ENCODE peak calls at places on chromosomes 3 and 15, in five cellular contexts. One of them, this sample, is unnamed.

GRCh38 chr15:33616485-33616884 is 305.7 kb downstream of the RYR3 start:
- DNase-seq in left ventricle myocardium inferior: no peak
- DNase-seq in psoas muscle: no peak
- DNase-seq in naive thymus-derived CD4-positive, alpha-beta T cell: no peak
- DNase-seq in mesenchymal stem cell: no peak
- DNase-seq in this sample: no peak

GRCh38 chr3:5774337-5774736 is 586.8 kb downstream of the EDEM1 start:
- DNase-seq in mesenchymal stem cell: no peak
- DNase-seq in psoas muscle: no peak
- DNase-seq in naive thymus-derived CD4-positive, alpha-beta T cell: no peak
- DNase-seq in left ventricle myocardium inferior: no peak
- DNase-seq in this sample: no peak

GRCh38 chr3:141051641-141052569 is 758 bp downstream of the SPSB4 start:
- DNase-seq in psoas muscle: peak
- DNase-seq in mesenchymal stem cell: peak
- DNase-seq in naive thymus-derived CD4-positive, alpha-beta T cell: no peak
- DNase-seq in left ventricle myocardium inferior: peak
- DNase-seq in this sample: no peak

GRCh38 chr15:29820802-29821160 is 1.5 kb downstream of the TJP1 start:
- DNase-seq in naive thymus-derived CD4-positive, alpha-beta T cell: no peak
- DNase-seq in psoas muscle: no peak
- DNase-seq in mesenchymal stem cell: no peak
- DNase-seq in left ventricle myocardium inferior: no peak
- DNase-seq in this sample: no peak

GRCh38 chr15:78129098-78130011 is 1.9 kb downstream of the CIB2 start:
- DNase-seq in psoas muscle: peak
- DNase-seq in left ventricle myocardium inferior: no peak
- DNase-seq in naive thymus-derived CD4-positive, alpha-beta T cell: no peak
- DNase-seq in mesenchymal stem cell: no peak
- DNase-seq in this sample: no peak

GRCh38 chr3:77102916-77103769 is 63.2 kb downstream of the ROBO2 start:
- DNase-seq in psoas muscle: no peak
- DNase-seq in naive thymus-derived CD4-positive, alpha-beta T cell: no peak
- DNase-seq in mesenchymal stem cell: no peak
- DNase-seq in left ventricle myocardium inferior: no peak
- DNase-seq in this sample: no peak

GRCh38 chr15:60351066-60351465 is 46.7 kb downstream of the ANXA2 start:
- DNase-seq in naive thymus-derived CD4-positive, alpha-beta T cell: no peak
- DNase-seq in mesenchymal stem cell: peak
- DNase-seq in left ventricle myocardium inferior: no peak
- DNase-seq in psoas muscle: no peak
- DNase-seq in this sample: no peak

GRCh38 chr3:4814904-4815574 is 164.2 kb upstream of the BHLHE40 start:
- DNase-seq in mesenchymal stem cell: no peak
- DNase-seq in psoas muscle: no peak
- DNase-seq in left ventricle myocardium inferior: no peak
- DNase-seq in naive thymus-derived CD4-positive, alpha-beta T cell: no peak
- DNase-seq in this sample: no peak

GRCh38 chr3:12288466-12289129 is at the start of gene PPARG:
- DNase-seq in mesenchymal stem cell: peak
- DNase-seq in naive thymus-derived CD4-positive, alpha-beta T cell: peak
- DNase-seq in left ventricle myocardium inferior: peak
- DNase-seq in psoas muscle: peak
- DNase-seq in this sample: peak

GRCh38 chr3:166263460-166263859 is 426.2 kb upstream of the BCHE start:
- DNase-seq in psoas muscle: no peak
- DNase-seq in left ventricle myocardium inferior: no peak
- DNase-seq in mesenchymal stem cell: no peak
- DNase-seq in naive thymus-derived CD4-positive, alpha-beta T cell: no peak
- DNase-seq in this sample: no peak

GRCh38 chr15:33586791-33587697 is 276.3 kb downstream of the RYR3 start:
- DNase-seq in left ventricle myocardium inferior: no peak
- DNase-seq in psoas muscle: no peak
- DNase-seq in mesenchymal stem cell: no peak
- DNase-seq in naive thymus-derived CD4-positive, alpha-beta T cell: no peak
- DNase-seq in this sample: no peak

GRCh38 chr15:71654714-71655174 is 155.6 kb upstream of the NR2E3 start:
- DNase-seq in mesenchymal stem cell: no peak
- DNase-seq in psoas muscle: no peak
- DNase-seq in left ventricle myocardium inferior: no peak
- DNase-seq in naive thymus-derived CD4-positive, alpha-beta T cell: no peak
- DNase-seq in this sample: no peak

GRCh38 chr3:171677706-171678105 is 132.6 kb downstream of the PLD1 start:
- DNase-seq in left ventricle myocardium inferior: no peak
- DNase-seq in naive thymus-derived CD4-positive, alpha-beta T cell: no peak
- DNase-seq in psoas muscle: no peak
- DNase-seq in mesenchymal stem cell: no peak
- DNase-seq in this sample: no peak

GRCh38 chr15:29516929-29517328 is 247.3 kb upstream of the NSMCE3 start:
- DNase-seq in mesenchymal stem cell: no peak
- DNase-seq in naive thymus-derived CD4-positive, alpha-beta T cell: no peak
- DNase-seq in left ventricle myocardium inferior: no peak
- DNase-seq in psoas muscle: no peak
- DNase-seq in this sample: no peak

GRCh38 chr3:38163117-38163870 is 2.0 kb upstream of the OXSR1 start:
- DNase-seq in naive thymus-derived CD4-positive, alpha-beta T cell: no peak
- DNase-seq in left ventricle myocardium inferior: no peak
- DNase-seq in mesenchymal stem cell: peak
- DNase-seq in psoas muscle: no peak
- DNase-seq in this sample: no peak

GRCh38 chr15:89413877-89414276 is 79.3 kb upstream of the POLG start:
- DNase-seq in psoas muscle: no peak
- DNase-seq in naive thymus-derived CD4-positive, alpha-beta T cell: no peak
- DNase-seq in left ventricle myocardium inferior: no peak
- DNase-seq in mesenchymal stem cell: no peak
- DNase-seq in this sample: no peak

GRCh38 chr3:39207361-39208192 is 15.2 kb upstream of the XIRP1 start:
- DNase-seq in psoas muscle: no peak
- DNase-seq in left ventricle myocardium inferior: no peak
- DNase-seq in mesenchymal stem cell: peak
- DNase-seq in naive thymus-derived CD4-positive, alpha-beta T cell: no peak
- DNase-seq in this sample: no peak

GRCh38 chr3:179902061-179902460 is 134.7 kb downstream of the PEX5L start:
- DNase-seq in mesenchymal stem cell: no peak
- DNase-seq in left ventricle myocardium inferior: no peak
- DNase-seq in psoas muscle: no peak
- DNase-seq in naive thymus-derived CD4-positive, alpha-beta T cell: no peak
- DNase-seq in this sample: no peak

GRCh38 chr3:162770556-162770955 is 1273.9 kb downstream of the OTOL1 start:
- DNase-seq in left ventricle myocardium inferior: no peak
- DNase-seq in naive thymus-derived CD4-positive, alpha-beta T cell: no peak
- DNase-seq in psoas muscle: no peak
- DNase-seq in mesenchymal stem cell: peak
- DNase-seq in this sample: no peak

GRCh38 chr3:61858054-61858453 is 296.7 kb downstream of the PTPRG start:
- DNase-seq in naive thymus-derived CD4-positive, alpha-beta T cell: no peak
- DNase-seq in mesenchymal stem cell: peak
- DNase-seq in psoas muscle: no peak
- DNase-seq in left ventricle myocardium inferior: no peak
- DNase-seq in this sample: no peak

GRCh38 chr15:25684521-25685215 is 178.5 kb downstream of the ATP10A start:
- DNase-seq in naive thymus-derived CD4-positive, alpha-beta T cell: no peak
- DNase-seq in mesenchymal stem cell: no peak
- DNase-seq in psoas muscle: peak
- DNase-seq in left ventricle myocardium inferior: no peak
- DNase-seq in this sample: no peak

GRCh38 chr3:157226173-157226847 is 66.4 kb upstream of the CCNL1 start:
- DNase-seq in mesenchymal stem cell: no peak
- DNase-seq in left ventricle myocardium inferior: no peak
- DNase-seq in psoas muscle: no peak
- DNase-seq in naive thymus-derived CD4-positive, alpha-beta T cell: no peak
- DNase-seq in this sample: no peak

GRCh38 chr3:180612363-180612762 is 10.4 kb downstream of the TTC14 start:
- DNase-seq in psoas muscle: no peak
- DNase-seq in naive thymus-derived CD4-positive, alpha-beta T cell: no peak
- DNase-seq in left ventricle myocardium inferior: no peak
- DNase-seq in mesenchymal stem cell: no peak
- DNase-seq in this sample: no peak

GRCh38 chr3:179615458-179616173 is 11.0 kb downstream of the NDUFB5 start:
- DNase-seq in psoas muscle: no peak
- DNase-seq in mesenchymal stem cell: no peak
- DNase-seq in naive thymus-derived CD4-positive, alpha-beta T cell: no peak
- DNase-seq in left ventricle myocardium inferior: no peak
- DNase-seq in this sample: no peak

GRCh38 chr3:142209655-142210054 is 15.7 kb downstream of the GK5 start:
- DNase-seq in psoas muscle: no peak
- DNase-seq in naive thymus-derived CD4-positive, alpha-beta T cell: no peak
- DNase-seq in left ventricle myocardium inferior: no peak
- DNase-seq in mesenchymal stem cell: peak
- DNase-seq in this sample: no peak

GRCh38 chr15:41840092-41840491 is 1.4 kb downstream of the PLA2G4B start:
- DNase-seq in psoas muscle: no peak
- DNase-seq in naive thymus-derived CD4-positive, alpha-beta T cell: no peak
- DNase-seq in left ventricle myocardium inferior: no peak
- DNase-seq in mesenchymal stem cell: no peak
- DNase-seq in this sample: no peak

GRCh38 chr3:168885028-168885427 is 778.5 kb downstream of the MECOM start:
- DNase-seq in left ventricle myocardium inferior: no peak
- DNase-seq in mesenchymal stem cell: no peak
- DNase-seq in psoas muscle: no peak
- DNase-seq in naive thymus-derived CD4-positive, alpha-beta T cell: no peak
- DNase-seq in this sample: no peak

GRCh38 chr3:88180398-88180999 is 30.7 kb downstream of the C3orf38 start:
- DNase-seq in psoas muscle: no peak
- DNase-seq in naive thymus-derived CD4-positive, alpha-beta T cell: no peak
- DNase-seq in left ventricle myocardium inferior: no peak
- DNase-seq in mesenchymal stem cell: peak
- DNase-seq in this sample: no peak

GRCh38 chr3:127252446-127252845 is 35.4 kb downstream of the PRR20G start:
- DNase-seq in left ventricle myocardium inferior: no peak
- DNase-seq in mesenchymal stem cell: no peak
- DNase-seq in psoas muscle: no peak
- DNase-seq in naive thymus-derived CD4-positive, alpha-beta T cell: no peak
- DNase-seq in this sample: no peak

GRCh38 chr3:71942432-71942831 is 157.5 kb upstream of the PROK2 start:
- DNase-seq in naive thymus-derived CD4-positive, alpha-beta T cell: no peak
- DNase-seq in left ventricle myocardium inferior: no peak
- DNase-seq in mesenchymal stem cell: no peak
- DNase-seq in psoas muscle: no peak
- DNase-seq in this sample: no peak

GRCh38 chr3:30526031-30526430 is 80.4 kb upstream of the TGFBR2 start:
- DNase-seq in left ventricle myocardium inferior: no peak
- DNase-seq in psoas muscle: no peak
- DNase-seq in mesenchymal stem cell: no peak
- DNase-seq in naive thymus-derived CD4-positive, alpha-beta T cell: no peak
- DNase-seq in this sample: no peak

GRCh38 chr3:169615833-169616232 is 47.7 kb downstream of the MECOM start:
- DNase-seq in naive thymus-derived CD4-positive, alpha-beta T cell: no peak
- DNase-seq in psoas muscle: no peak
- DNase-seq in mesenchymal stem cell: no peak
- DNase-seq in left ventricle myocardium inferior: no peak
- DNase-seq in this sample: no peak

GRCh38 chr15:49990835-49991540 is 128.0 kb downstream of the ATP8B4 start:
- DNase-seq in left ventricle myocardium inferior: no peak
- DNase-seq in mesenchymal stem cell: peak
- DNase-seq in psoas muscle: no peak
- DNase-seq in naive thymus-derived CD4-positive, alpha-beta T cell: no peak
- DNase-seq in this sample: no peak

GRCh38 chr3:55725681-55726500 is 238.8 kb upstream of the WNT5A start:
- DNase-seq in psoas muscle: no peak
- DNase-seq in mesenchymal stem cell: peak
- DNase-seq in left ventricle myocardium inferior: no peak
- DNase-seq in naive thymus-derived CD4-positive, alpha-beta T cell: no peak
- DNase-seq in this sample: no peak

GRCh38 chr3:131067983-131068382 is 41.3 kb downstream of the NEK11 start:
- DNase-seq in psoas muscle: no peak
- DNase-seq in mesenchymal stem cell: no peak
- DNase-seq in naive thymus-derived CD4-positive, alpha-beta T cell: no peak
- DNase-seq in left ventricle myocardium inferior: peak
- DNase-seq in this sample: no peak

GRCh38 chr3:53970656-53971055 is 79.0 kb upstream of the SELENOK start:
- DNase-seq in psoas muscle: no peak
- DNase-seq in mesenchymal stem cell: no peak
- DNase-seq in naive thymus-derived CD4-positive, alpha-beta T cell: no peak
- DNase-seq in left ventricle myocardium inferior: no peak
- DNase-seq in this sample: no peak

GRCh38 chr15:64566102-64566501 is 105.7 kb downstream of the ZNF609 start:
- DNase-seq in left ventricle myocardium inferior: no peak
- DNase-seq in naive thymus-derived CD4-positive, alpha-beta T cell: no peak
- DNase-seq in mesenchymal stem cell: no peak
- DNase-seq in psoas muscle: no peak
- DNase-seq in this sample: no peak
- H3K27ac ChIP-seq in left ventricle myocardium inferior: no peak
- H3K27ac ChIP-seq in naive thymus-derived CD4-positive, alpha-beta T cell: no peak
- H3K27ac ChIP-seq in mesenchymal stem cell: no peak
- H3K27ac ChIP-seq in psoas muscle: no peak
- H3K27ac ChIP-seq in this sample: no peak

GRCh38 chr15:48560321-48561051 is 85.0 kb downstream of the FBN1 start:
- DNase-seq in left ventricle myocardium inferior: no peak
- DNase-seq in naive thymus-derived CD4-positive, alpha-beta T cell: no peak
- DNase-seq in psoas muscle: no peak
- DNase-seq in mesenchymal stem cell: no peak
- DNase-seq in this sample: no peak
- H3K27ac ChIP-seq in left ventricle myocardium inferior: peak
- H3K27ac ChIP-seq in naive thymus-derived CD4-positive, alpha-beta T cell: no peak
- H3K27ac ChIP-seq in psoas muscle: no peak
- H3K27ac ChIP-seq in mesenchymal stem cell: no peak
- H3K27ac ChIP-seq in this sample: no peak

GRCh38 chr3:69008980-69009379 is 4.5 kb downstream of the EOGT start:
- DNase-seq in left ventricle myocardium inferior: no peak
- DNase-seq in naive thymus-derived CD4-positive, alpha-beta T cell: no peak
- DNase-seq in mesenchymal stem cell: no peak
- DNase-seq in psoas muscle: no peak
- DNase-seq in this sample: no peak
- H3K27ac ChIP-seq in left ventricle myocardium inferior: peak
- H3K27ac ChIP-seq in naive thymus-derived CD4-positive, alpha-beta T cell: no peak
- H3K27ac ChIP-seq in mesenchymal stem cell: peak
- H3K27ac ChIP-seq in psoas muscle: no peak
- H3K27ac ChIP-seq in this sample: peak

GRCh38 chr15:37245358-37245757 is 145.0 kb upstream of the MEIS2 start:
- DNase-seq in mesenchymal stem cell: no peak
- DNase-seq in psoas muscle: no peak
- DNase-seq in left ventricle myocardium inferior: no peak
- DNase-seq in naive thymus-derived CD4-positive, alpha-beta T cell: no peak
- DNase-seq in this sample: no peak

GRCh38 chr15:37252530-37252929 is 152.2 kb upstream of the MEIS2 start:
- DNase-seq in psoas muscle: no peak
- DNase-seq in left ventricle myocardium inferior: no peak
- DNase-seq in naive thymus-derived CD4-positive, alpha-beta T cell: no peak
- DNase-seq in mesenchymal stem cell: no peak
- DNase-seq in this sample: no peak

GRCh38 chr15:37246065-37246464 is 145.7 kb upstream of the MEIS2 start:
- DNase-seq in naive thymus-derived CD4-positive, alpha-beta T cell: no peak
- DNase-seq in mesenchymal stem cell: no peak
- DNase-seq in left ventricle myocardium inferior: no peak
- DNase-seq in psoas muscle: no peak
- DNase-seq in this sample: no peak

DNA sequence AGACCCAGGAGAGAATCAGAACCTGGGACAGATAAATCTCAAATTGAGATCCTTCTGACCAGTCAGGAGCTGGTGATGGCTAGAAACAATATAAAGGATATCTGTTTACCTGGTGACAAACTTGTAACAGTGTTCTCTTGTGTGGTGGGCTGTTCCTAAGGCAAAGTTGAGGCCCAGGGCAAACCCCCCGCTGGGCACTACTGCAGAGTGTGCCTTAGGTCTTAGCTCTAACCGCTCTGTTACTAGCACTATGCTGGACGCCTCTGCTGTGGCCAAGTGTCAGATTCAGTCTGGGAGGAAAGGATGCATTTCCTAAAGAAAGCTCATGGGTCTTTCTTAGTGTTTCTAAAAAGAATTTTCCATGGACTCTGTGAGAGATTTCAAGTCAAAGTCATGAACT is 146.5 kb upstream of the MEIS2 start:
- DNase-seq in naive thymus-derived CD4-positive, alpha-beta T cell: no peak
- DNase-seq in psoas muscle: no peak
- DNase-seq in left ventricle myocardium inferior: no peak
- DNase-seq in mesenchymal stem cell: no peak
- DNase-seq in this sample: no peak
- H3K27ac ChIP-seq in naive thymus-derived CD4-positive, alpha-beta T cell: no peak
- H3K27ac ChIP-seq in psoas muscle: no peak
- H3K27ac ChIP-seq in left ventricle myocardium inferior: no peak
- H3K27ac ChIP-seq in mesenchymal stem cell: no peak
- H3K27ac ChIP-seq in this sample: no peak

This sample was measured in lower lobe of right lung.